ENCODE peak calls at places on chromosomes 12 and 14, in six cellular contexts. U, B, N, M, Y and C are unnamed samples.

GRCh38 chr14:74518221-74518620 is 24.7 kb downstream of the ISCA2 start:
- DNase-seq in Y (no peak), U (no peak), M (no peak), B (no peak), N (no peak), C (no peak)

GRCh38 chr12:69872804-69873203 is 47.8 kb downstream of the MYRFL start:
- DNase-seq in M (no peak), B (no peak), U (no peak), Y (no peak), N (no peak), C (peak; percentile 6)

GRCh38 chr12:126204326-126204725 is 1139.1 kb downstream of the AACS start:
- DNase-seq in B (no peak), Y (no peak), U (no peak), M (no peak), N (no peak), C (no peak)

GRCh38 chr14:100815478-100816285 is 10.2 kb upstream of the MEG3 start:
- DNase-seq in B (no peak), U (no peak), M (no peak), Y (peak; percentile 91), N (no peak), C (no peak)

GRCh38 chr12:89827592-89827991 is 119.0 kb upstream of the ATP2B1 start:
- DNase-seq in U (peak; percentile 26), B (no peak), Y (no peak), N (no peak), M (no peak), C (no peak)

GRCh38 chr12:97177482-97177881 is 270.4 kb downstream of the NEDD1 start:
- DNase-seq in B (no peak), Y (no peak), U (no peak), N (no peak), M (no peak), C (no peak)

GRCh38 chr14:96267336-96267735 is 11.3 kb downstream of the BDKRB1 start:
- DNase-seq in N (no peak), Y (no peak), B (peak; percentile 95), U (no peak), M (no peak), C (no peak)

GRCh38 chr12:53950441-53950781 is 4.3 kb upstream of the HOXC12 start:
- DNase-seq in N (no peak), U (no peak), Y (no peak), B (no peak), M (no peak), C (no peak)

GRCh38 chr14:94593749-94594431 is 12.7 kb downstream of the SERPINA5 start:
- DNase-seq in U (no peak), Y (peak; percentile 100), B (no peak), M (no peak), N (no peak), C (no peak)

GRCh38 chr14:56590535-56590951 is 10.9 kb downstream of the TMEM260 start:
- DNase-seq in U (no peak), B (peak; percentile 29), Y (no peak), M (no peak), N (no peak), C (no peak)

GRCh38 chr12:24780969-24781368 is 167.9 kb downstream of the BCAT1 start:
- DNase-seq in Y (no peak), B (peak; percentile 45), M (no peak), N (no peak), U (no peak), C (no peak)

GRCh38 chr12:45122776-45123380 is 72.0 kb upstream of the DBX2 start:
- DNase-seq in N (no peak), Y (peak; percentile 17), U (no peak), B (peak; percentile 41), M (no peak), C (peak; percentile 15)

GRCh38 chr12:10982244-10982643 is 4.5 kb downstream of the TAS2R50 start:
- DNase-seq in U (no peak), M (no peak), Y (no peak), B (no peak), N (peak; percentile 21), C (no peak)

GRCh38 chr12:110244829-110245228 is 36.2 kb upstream of the ATP2A2 start:
- DNase-seq in B (no peak), U (no peak), M (peak; percentile 82), Y (no peak), N (no peak), C (no peak)

GRCh38 chr14:61186793-61187641 is 94.1 kb downstream of the TMEM30B start:
- DNase-seq in B (no peak), N (no peak), Y (no peak), U (no peak), M (no peak), C (no peak)

GRCh38 chr12:132729541-132730320 is 19.1 kb downstream of the PGAM5 start:
- DNase-seq in N (no peak), M (no peak), U (no peak), B (peak; percentile 52), Y (no peak), C (no peak)

GRCh38 chr12:27523305-27523641 is 733 bp upstream of the PPFIBP1 start:
- DNase-seq in U (peak; percentile 8), N (no peak), Y (no peak), M (no peak), B (peak; percentile 21), C (no peak)

GRCh38 chr14:102063092-102063807 is 23.6 kb downstream of the HSP90AA1 start:
- DNase-seq in M (peak; percentile 85), Y (peak; percentile 83), B (peak; percentile 94), U (peak; percentile 87), N (peak; percentile 31), C (peak; percentile 86)

GRCh38 chr12:8687846-8688601 is 9.8 kb upstream of the RIMKLB start:
- DNase-seq in U (no peak), B (peak; percentile 77), Y (no peak), N (no peak), M (no peak), C (no peak)

GRCh38 chr14:39025250-39025809 is 77.7 kb downstream of the SEC23A start:
- DNase-seq in N (no peak), U (no peak), Y (peak; percentile 59), B (no peak), M (no peak), C (no peak)

GRCh38 chr14:85531141-85531593 is 1.2 kb downstream of the FLRT2 start:
- DNase-seq in M (peak; percentile 80), N (no peak), Y (no peak), B (peak; percentile 5), U (no peak), C (no peak)

GRCh38 chr14:21384494-21384851 is 654 bp upstream of the SUPT16H start:
- DNase-seq in N (no peak), U (no peak), M (no peak), Y (no peak), B (no peak), C (no peak)

GRCh38 chr14:91755560-91755959 is 23.7 kb upstream of the CATSPERB start:
- DNase-seq in U (no peak), N (no peak), M (no peak), Y (peak; percentile 76), B (no peak), C (no peak)

GRCh38 chr14:21264025-21264801 is 5.0 kb downstream of the HNRNPC start:
- DNase-seq in M (no peak), B (no peak), Y (no peak), U (no peak), N (peak; percentile 56), C (no peak)

GRCh38 chr14:101561145-101561896 is at the start of gene DIO3:
- DNase-seq in N (no peak), Y (no peak), M (peak; percentile 87), B (peak; percentile 72), U (no peak), C (no peak)

DNA sequence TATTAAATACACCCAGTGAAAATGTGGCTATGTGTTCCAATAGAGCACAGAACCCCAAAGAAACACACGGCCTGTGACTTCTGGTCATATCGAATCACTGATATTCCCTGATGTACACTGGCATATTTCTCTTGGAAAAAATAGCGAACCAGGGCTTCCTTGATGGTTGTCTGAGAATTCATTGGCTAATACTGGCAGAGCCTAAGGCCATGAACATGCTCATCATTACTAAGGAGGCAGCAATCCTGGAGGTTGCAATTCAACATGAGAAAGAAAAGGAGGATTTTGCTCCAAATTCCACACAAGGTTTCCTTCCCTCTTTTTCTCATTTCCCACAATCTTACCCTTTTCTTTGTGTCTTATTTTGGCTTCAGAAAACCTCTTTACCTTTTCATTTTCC is 212.9 kb upstream of the HMGA2 start:
- DNase-seq in M (no peak), B (no peak), N (no peak), U (no peak), Y (no peak), C (no peak)
- TF ChIP-seq GABPA in M (no peak), B (no peak), N (no peak), U (no peak), Y (no peak), C (no peak)

GRCh38 chr14:68948686-68949085 is 30.4 kb downstream of the ACTN1 start:
- DNase-seq in M (no peak), U (no peak), B (peak; percentile 47), N (no peak), Y (no peak), C (no peak)
- TF ChIP-seq POLR2AphosphoS5 in M (no peak), U (no peak), B (no peak), N (no peak), Y (no peak), C (no peak)

GRCh38 chr12:128637616-128638606 is 185.8 kb downstream of the SLC15A4 start:
- DNase-seq in N (peak; percentile 43), U (no peak), M (no peak), Y (no peak), B (no peak), C (no peak)
- H3K27ac ChIP-seq in N (no peak overlapping the region), U (no peak overlapping the region), M (no peak overlapping the region), Y (no peak overlapping the region), B (no peak overlapping the region), C (no peak overlapping the region)

GRCh38 chr14:68608235-68608962 is 184.5 kb downstream of the ZFP36L1 start:
- DNase-seq in B (no peak), N (no peak), U (no peak), M (no peak), Y (no peak), C (peak; percentile 4)
- TF ChIP-seq GABPA in B (no peak), N (no peak), U (no peak), M (no peak), Y (no peak), C (no peak)

DNA sequence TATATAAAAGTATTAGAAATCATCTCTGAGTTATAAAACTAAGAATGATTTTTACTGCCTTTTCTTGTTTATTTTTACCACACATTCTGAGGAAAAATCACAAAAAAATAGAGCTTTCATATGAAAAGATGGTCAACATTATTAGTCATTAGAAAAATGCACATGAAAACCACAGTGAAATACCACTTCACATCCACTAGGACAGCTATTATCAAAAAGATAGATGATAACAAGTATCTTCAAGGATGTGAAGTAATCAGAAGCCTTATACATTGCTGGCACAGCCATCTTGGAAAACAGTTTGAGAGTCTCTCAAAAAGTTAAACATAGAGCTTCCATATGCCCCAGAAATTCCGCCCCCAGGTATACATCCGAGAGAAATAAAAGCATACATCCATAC is 523.8 kb downstream of the FUT8 start:
- DNase-seq in M (no peak), N (no peak), B (no peak), U (no peak), Y (no peak), C (no peak)
- TF ChIP-seq POLR2AphosphoS5 in M (no peak), N (no peak), B (no peak), U (no peak), Y (no peak), C (no peak)

GRCh38 chr12:58557156-58557555 is 363.1 kb downstream of the LRIG3 start:
- DNase-seq in N (no peak), M (no peak), B (no peak), Y (no peak), U (no peak), C (no peak)
- H3K27ac ChIP-seq in N (no peak overlapping the region), M (no peak overlapping the region), B (no peak overlapping the region), Y (no peak overlapping the region), U (no peak overlapping the region), C (no peak overlapping the region)

GRCh38 chr14:103319422-103319821 is 14.6 kb upstream of the EIF5 start:
- DNase-seq in M (no peak), B (no peak), U (no peak), Y (no peak), N (peak; percentile 33), C (no peak)
- TF ChIP-seq GABPA in M (no peak), B (no peak), U (no peak), Y (no peak), N (no peak), C (no peak)